ENCODE peak calls at places on chromosomes 13 and 19, in ten cellular contexts. P is CD8-positive, alpha-beta memory T cell; U is hepatocyte; C is cardiac muscle cell; B is AG04450; X is spleen; W is psoas muscle; H is ascending aorta; L is uterus; O is GM23338. I is an unnamed sample.

GRCh38 chr19:55550321-55550650 is 4.9 kb upstream of the SBK3 start:
- DNase-seq in P (no peak), L (no peak), W (no peak), H (no peak), B (no peak), U (no peak), C (no peak), O (peak), X (no peak), I (no peak)

GRCh38 chr13:69109891-69110525 is 997.6 kb upstream of the ATXN8OS start:
- DNase-seq in U (peak), X (no peak), H (no peak), L (no peak), W (no peak), B (no peak), O (peak), C (no peak), P (no peak), I (no peak)

GRCh38 chr19:57664269-57665127 is 4.2 kb upstream of the ZSCAN4 start:
- DNase-seq in U (peak), C (peak), X (peak), O (peak), L (peak), W (peak), P (no peak), H (no peak), B (no peak), I (peak)

GRCh38 chr19:17590780-17591688 is 35.6 kb downstream of the COLGALT1 start:
- DNase-seq in C (no peak), P (no peak), W (no peak), X (no peak), B (no peak), U (no peak), H (no peak), L (no peak), O (no peak), I (no peak)

GRCh38 chr13:23979361-23980159 is 82.3 kb upstream of the C1QTNF9B start:
- DNase-seq in H (no peak), O (peak), U (peak), L (peak), X (peak), W (peak), B (peak), P (peak), C (peak), I (peak)

GRCh38 chr19:49333426-49334288 is 1.5 kb upstream of the CD37 start:
- DNase-seq in B (no peak), C (no peak), L (no peak), P (peak), H (no peak), U (no peak), W (no peak), X (peak), O (no peak), I (peak)

GRCh38 chr19:2474232-2475017 is 1.5 kb upstream of the GADD45B start:
- DNase-seq in U (peak), L (peak), O (peak), X (peak), P (peak), B (no peak), C (peak), W (peak), H (peak), I (peak)

GRCh38 chr19:55255618-55256423 is 3.0 kb downstream of the PPP6R1 start:
- DNase-seq in U (no peak), O (no peak), H (no peak), B (no peak), W (no peak), L (no peak), C (no peak), X (peak), P (peak), I (peak)

GRCh38 chr19:38395381-38396127 is 7.1 kb downstream of the SPRED3 start:
- DNase-seq in H (no peak), B (no peak), W (no peak), O (peak), P (peak), X (no peak), L (no peak), C (no peak), U (no peak), I (no peak)

GRCh38 chr19:51719251-51719901 is 4.4 kb downstream of the HAS1 start:
- DNase-seq in H (no peak), L (no peak), P (no peak), U (no peak), B (no peak), X (no peak), O (peak), W (no peak), C (peak), I (no peak)

GRCh38 chr13:32334676-32335075 is 19.4 kb downstream of the BRCA2 start:
- DNase-seq in O (no peak), H (no peak), U (no peak), P (no peak), W (no peak), B (no peak), C (no peak), X (no peak), L (no peak), I (no peak)

GRCh38 chr13:51907040-51907732 is 45.4 kb downstream of the CCDC70 start:
- DNase-seq in C (no peak), O (no peak), B (no peak), L (no peak), P (no peak), H (no peak), U (no peak), W (no peak), X (no peak), I (no peak)

GRCh38 chr19:16421982-16422381 is 49.8 kb downstream of the EPS15L1 start:
- DNase-seq in O (no peak), W (no peak), U (no peak), B (no peak), X (no peak), L (no peak), C (no peak), H (no peak), P (no peak), I (no peak)

GRCh38 chr19:16420781-16421386 is 50.9 kb downstream of the EPS15L1 start:
- DNase-seq in L (no peak), P (no peak), W (no peak), C (peak), U (peak), B (no peak), H (no peak), O (no peak), X (no peak), I (no peak)

GRCh38 chr19:16418597-16418962 is 53.2 kb downstream of the EPS15L1 start:
- DNase-seq in B (no peak), X (no peak), P (no peak), O (no peak), L (no peak), C (no peak), W (no peak), H (no peak), U (no peak), I (no peak)

GRCh38 chr19:16417660-16418596 is 53.8 kb downstream of the EPS15L1 start:
- DNase-seq in X (peak), O (peak), P (peak), B (no peak), U (peak), L (peak), C (peak), W (peak), H (no peak), I (peak)

DNA sequence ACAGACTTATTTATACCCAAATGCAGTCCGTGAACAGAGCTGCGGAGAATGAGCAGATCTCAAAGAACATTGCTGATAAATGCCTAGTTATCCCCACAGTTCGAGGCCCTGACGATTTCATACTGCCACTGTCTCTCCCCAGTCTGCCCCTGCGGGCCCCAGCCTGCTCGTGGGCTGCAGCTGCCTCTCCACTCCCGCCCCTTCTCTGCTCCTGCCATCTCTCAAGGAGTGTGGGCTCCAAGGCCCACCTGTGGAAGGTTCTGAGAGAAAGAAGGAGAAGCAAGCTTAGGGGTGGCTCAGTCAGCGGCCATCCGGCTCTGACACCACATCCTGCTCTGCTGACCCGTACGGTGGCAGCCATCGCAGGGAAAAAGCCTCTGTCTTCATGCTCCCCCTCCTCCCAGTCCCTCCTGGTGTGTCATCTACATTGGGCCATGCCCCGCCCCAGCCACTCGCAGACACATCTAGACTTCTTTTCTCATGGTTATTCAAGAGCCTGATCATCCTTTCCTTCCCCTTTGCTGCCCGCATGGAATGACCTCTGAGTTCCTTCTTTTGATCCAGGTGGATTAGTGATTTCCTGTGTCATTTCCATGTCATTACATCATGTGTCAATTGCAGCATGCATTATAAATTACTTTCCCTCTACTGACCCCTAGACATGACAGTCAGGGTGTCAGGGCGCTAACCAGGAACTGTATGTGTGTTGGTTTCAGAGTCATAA is 51.9 kb downstream of the EPS15L1 start:
- DNase-seq in P (no peak), O (peak), C (peak), W (no peak), L (no peak), H (no peak), B (no peak), X (no peak), U (no peak), I (no peak)
- H3K27ac ChIP-seq in P (no peak), O (no peak), C (peak), W (peak), L (no peak), H (no peak), B (no peak), X (no peak), U (peak), I (no peak)

GRCh38 chr19:36027696-36028095 is 5.0 kb downstream of the CLIP3 start:
- DNase-seq in P (no peak), C (no peak), O (no peak), B (no peak), X (no peak), U (no peak), H (no peak), L (no peak), W (no peak), I (no peak)

GRCh38 chr19:36031308-36031707 is 1.4 kb downstream of the CLIP3 start:
- DNase-seq in P (no peak), C (no peak), H (no peak), L (no peak), W (no peak), X (no peak), U (no peak), B (no peak), O (no peak), I (no peak)

GRCh38 chr19:36028313-36029041 is 4.2 kb downstream of the CLIP3 start:
- DNase-seq in X (no peak), B (no peak), W (no peak), H (no peak), C (no peak), P (no peak), L (no peak), O (no peak), U (no peak), I (no peak)

GRCh38 chr19:36030264-36031148 is 2.2 kb downstream of the CLIP3 start:
- DNase-seq in O (peak), W (no peak), B (no peak), L (no peak), U (no peak), H (no peak), C (no peak), X (no peak), P (no peak), I (no peak)

DNA sequence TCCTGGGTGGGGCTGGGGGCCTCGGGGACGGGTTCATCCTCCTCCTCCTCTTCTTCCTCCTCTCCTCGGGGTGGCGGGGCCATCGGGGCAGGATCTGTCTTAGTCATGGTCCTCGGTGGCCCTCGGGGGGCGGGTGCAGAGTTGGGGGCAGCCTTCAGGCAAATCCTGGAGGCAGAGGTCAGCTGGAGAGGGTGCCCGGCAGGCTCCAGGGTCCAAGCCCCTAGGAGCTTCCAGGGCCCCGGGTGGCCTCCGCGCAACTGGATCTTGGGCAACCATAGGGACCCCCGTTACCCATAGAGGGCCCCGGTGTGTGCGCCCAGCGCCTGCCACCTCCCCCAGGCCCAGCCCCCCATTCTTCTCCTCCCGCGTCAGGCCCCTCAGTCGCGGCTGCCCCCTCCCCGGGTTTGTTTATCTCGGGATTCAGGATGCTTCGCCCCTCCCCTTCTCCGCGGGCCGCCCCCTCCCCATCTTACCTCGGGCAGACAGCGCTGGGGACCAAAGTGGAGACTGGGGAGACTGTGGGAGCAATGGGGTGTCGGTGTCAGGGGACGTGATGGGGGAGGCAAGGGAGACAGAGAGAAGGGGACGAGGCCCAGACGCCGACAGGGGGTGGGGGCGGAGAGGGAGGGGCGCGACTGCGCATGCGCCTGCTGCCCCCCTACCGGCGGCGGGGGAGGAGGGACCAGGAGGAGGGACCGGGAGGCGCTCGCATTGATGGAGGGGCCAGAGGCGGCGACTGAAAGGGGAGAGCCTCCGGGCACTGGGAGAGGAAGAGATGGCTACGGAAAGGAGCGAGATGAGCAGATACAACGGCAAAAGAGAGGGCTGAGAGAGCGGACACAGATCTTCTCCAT is at the start of gene CLIP3:
- DNase-seq in B (peak), O (peak), P (peak), U (peak), H (peak), X (no peak), W (peak), C (peak), L (peak), I (no peak)
- H3K4me3 ChIP-seq in B (peak), O (peak), P (no peak), U (peak), H (peak), X (no peak), W (peak), C (peak), L (peak), I (no peak)

GRCh38 chr13:40793339-40793738 is 3.9 kb downstream of the SLC25A15 start:
- DNase-seq in W (no peak), B (no peak), O (no peak), X (no peak), C (no peak), U (no peak), H (no peak), P (no peak), L (no peak), I (no peak)
- H3K27ac ChIP-seq in W (no peak), B (no peak), O (no peak), X (no peak), C (no peak), U (no peak), H (no peak), P (no peak), L (no peak), I (no peak)

DNA sequence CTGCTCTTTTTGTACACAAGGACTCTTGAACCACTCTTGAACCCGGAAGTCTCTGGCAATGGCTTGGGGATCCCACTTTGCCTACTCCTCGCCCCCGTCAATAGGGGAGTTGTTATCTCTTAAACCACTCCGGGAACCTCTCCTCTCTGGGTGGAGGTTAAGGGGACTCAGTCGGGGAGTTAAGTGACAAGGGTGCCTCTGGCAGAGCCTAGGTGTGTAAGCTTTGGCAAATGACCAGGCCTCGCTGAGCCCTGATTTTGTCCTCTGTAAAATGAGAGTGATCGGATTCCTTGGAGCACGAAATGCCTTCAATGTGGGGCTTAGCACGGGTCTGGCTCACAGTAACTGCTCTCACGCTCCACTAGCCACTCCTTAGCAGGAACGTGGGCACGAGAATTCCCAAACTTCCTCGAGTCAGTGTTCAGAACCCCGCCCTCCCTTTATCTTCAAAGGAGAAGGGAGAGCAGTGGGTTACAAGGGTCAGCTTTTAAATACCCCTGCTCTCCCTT is 193.3 kb downstream of the KATNAL1 start:
- DNase-seq in H (no peak), W (no peak), O (peak), C (peak), U (peak), X (no peak), L (peak), P (no peak), B (no peak), I (no peak)
- H3K4me3 ChIP-seq in H (peak), W (peak), O (peak), C (peak), U (no peak), X (peak), L (no peak), P (peak), B (no peak), I (no peak)

DNA sequence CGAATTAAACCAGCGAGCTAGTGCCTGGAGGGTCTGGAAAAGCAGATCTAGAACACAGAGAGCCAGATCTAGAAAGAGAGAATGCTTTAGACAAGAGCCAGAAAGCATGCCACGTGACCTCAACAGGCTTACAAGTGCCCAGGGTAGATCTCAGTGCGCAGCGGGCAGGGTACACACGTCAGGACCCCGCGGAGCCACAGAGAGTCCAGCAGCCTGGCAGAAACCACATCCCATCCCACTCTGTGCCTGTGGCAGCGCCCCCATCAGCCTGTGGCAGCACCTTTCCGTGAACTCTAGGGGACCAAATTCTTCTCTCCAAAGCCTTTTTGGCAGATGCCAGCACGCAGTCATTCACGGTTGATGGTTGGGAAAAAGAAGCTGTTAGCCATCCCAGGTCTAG is 5.9 kb downstream of the ARHGEF1 start:
- DNase-seq in W (no peak), P (peak), O (no peak), H (no peak), B (no peak), U (no peak), X (no peak), L (no peak), C (no peak), I (no peak)
- H3K27ac ChIP-seq in W (no peak), P (no peak), O (no peak), H (no peak), B (no peak), U (no peak), X (peak), L (no peak), C (no peak), I (peak)

GRCh38 chr13:91240341-91240740 is 107.1 kb upstream of the MIR17HG start:
- DNase-seq in O (no peak), P (no peak), L (no peak), W (no peak), U (no peak), H (no peak), B (no peak), X (no peak), C (no peak), I (no peak)
- H3K4me3 ChIP-seq in O (no peak), P (no peak), L (no peak), W (no peak), U (no peak), H (no peak), B (no peak), X (no peak), C (no peak), I (no peak)

GRCh38 chr13:21034602-21035190 is 26.7 kb downstream of the LATS2 start:
- DNase-seq in H (no peak), O (peak), U (no peak), B (no peak), C (peak), W (no peak), P (no peak), L (no peak), X (no peak), I (no peak)
- H3K27ac ChIP-seq in H (peak), O (peak), U (no peak), B (no peak), C (no peak), W (peak), P (no peak), L (peak), X (peak), I (no peak)

GRCh38 chr19:34957830-34958751 is 5.9 kb downstream of the ZNF792 start:
- DNase-seq in X (no peak), U (no peak), H (no peak), C (no peak), P (no peak), W (no peak), B (no peak), O (no peak), L (no peak), I (no peak)

GRCh38 chr19:34960940-34961679 is 2.9 kb downstream of the ZNF792 start:
- DNase-seq in L (no peak), O (no peak), C (no peak), H (no peak), B (no peak), W (no peak), U (no peak), X (peak), P (no peak), I (no peak)

GRCh38 chr19:34961775-34962174 is 2.3 kb downstream of the ZNF792 start:
- DNase-seq in U (no peak), O (no peak), B (no peak), W (no peak), H (no peak), C (no peak), P (no peak), X (no peak), L (no peak), I (no peak)

GRCh38 chr19:34960103-34960805 is 3.8 kb downstream of the ZNF792 start:
- DNase-seq in U (no peak), O (no peak), X (peak), C (no peak), W (no peak), L (no peak), B (peak), H (no peak), P (no peak), I (no peak)

DNA sequence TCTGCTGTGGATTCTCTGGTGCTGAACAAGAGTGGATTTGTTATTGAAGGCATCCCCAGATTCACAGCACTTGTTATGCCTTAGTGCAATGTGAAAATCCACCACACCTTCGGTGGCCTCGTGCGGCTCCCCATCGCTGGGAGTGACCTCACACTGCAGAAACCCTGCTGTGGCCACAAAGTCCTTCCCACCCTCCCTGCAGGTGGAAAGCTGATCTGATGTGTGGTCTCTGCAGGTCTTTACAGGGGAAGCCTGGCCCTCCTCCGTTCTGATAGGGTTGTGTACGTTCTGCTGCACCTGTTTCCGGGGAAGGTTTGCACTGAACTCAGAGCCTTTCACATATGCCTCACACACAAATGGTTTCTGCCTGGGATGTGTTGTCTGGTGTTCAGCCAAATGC is 5.0 kb downstream of the ZNF792 start:
- DNase-seq in U (no peak), B (no peak), H (no peak), W (no peak), L (no peak), O (no peak), C (no peak), P (no peak), X (no peak), I (no peak)
- H3K4me3 ChIP-seq in U (no peak), B (no peak), H (no peak), W (no peak), L (no peak), O (no peak), C (no peak), P (peak), X (no peak), I (peak)

I was measured in CD4-positive, alpha-beta memory T cell.